ENCODE peak calls at places on chromosomes 7 and 10, in six cellular contexts. M, H, Z, N, E and L are unnamed samples.

GRCh38 chr10:73873843-73874215 is 526 bp downstream of the CAMK2G start:
- DNase-seq in Z (no peak), N (no peak), M (no peak), E (peak; percentile 71), H (peak; percentile 39), L (peak; percentile 46)

GRCh38 chr10:43238462-43238861 is 28.4 kb downstream of the RASGEF1A start:
- DNase-seq in H (no peak), N (no peak), Z (peak; percentile 25), M (no peak), E (no peak), L (no peak)

GRCh38 chr7:99837649-99838361 is 10.0 kb downstream of the CYP3A43 start:
- DNase-seq in H (peak; percentile 18), N (no peak), E (peak; percentile 45), M (no peak), Z (no peak), L (no peak)

GRCh38 chr7:82443044-82443800 is at the start of gene CACNA2D1:
- DNase-seq in E (peak; percentile 50), H (no peak), Z (peak; percentile 51), N (no peak), M (peak; percentile 52), L (peak; percentile 20)

GRCh38 chr7:91424372-91424771 is 160.1 kb downstream of the FZD1 start:
- DNase-seq in M (no peak), E (no peak), N (no peak), H (no peak), Z (no peak), L (no peak)

GRCh38 chr7:120395526-120396019 is 122.6 kb downstream of the KCND2 start:
- DNase-seq in N (no peak), Z (no peak), E (peak; percentile 41), M (no peak), H (no peak), L (no peak)

GRCh38 chr7:99618726-99619125 is 2.0 kb downstream of the ZSCAN25 start:
- DNase-seq in N (no peak), H (no peak), E (no peak), M (no peak), Z (peak; percentile 44), L (no peak)

GRCh38 chr7:151968357-151968756 is 12.1 kb downstream of the GALNTL5 start:
- DNase-seq in Z (no peak), E (no peak), H (no peak), N (no peak), M (peak; percentile 29), L (no peak)

GRCh38 chr7:142384508-142384922 is 126.7 kb upstream of the PRSS58 start:
- DNase-seq in E (no peak), N (no peak), H (no peak), M (no peak), Z (peak; percentile 69), L (no peak)

GRCh38 chr7:57417736-57418135 is 32.2 kb upstream of the ZNF716 start:
- DNase-seq in M (no peak), N (no peak), E (no peak), H (no peak), Z (no peak), L (no peak)

GRCh38 chr10:31034041-31034918 is 2.6 kb upstream of the ZNF438 start:
- DNase-seq in M (no peak), E (no peak), Z (no peak), H (no peak), N (no peak), L (no peak)

GRCh38 chr10:30529373-30529998 is 95.5 kb downstream of the MAP3K8 start:
- DNase-seq in Z (peak; percentile 85), M (peak; percentile 70), H (no peak), N (peak; percentile 52), E (peak; percentile 47), L (peak; percentile 39)

GRCh38 chr10:127832456-127832855 is 60.3 kb downstream of the CLRN3 start:
- DNase-seq in N (no peak), E (no peak), M (no peak), Z (no peak), H (no peak), L (no peak)

GRCh38 chr10:35979116-35979515 is 337.0 kb upstream of the FZD8 start:
- DNase-seq in H (no peak), M (no peak), E (no peak), Z (no peak), N (no peak), L (no peak)

GRCh38 chr7:5528815-5529442 is 105.3 kb upstream of the TNRC18 start:
- DNase-seq in E (no peak), Z (no peak), M (no peak), N (no peak), H (no peak), L (no peak)

GRCh38 chr7:147999962-148000361 is 590.6 kb upstream of the C7orf33 start:
- DNase-seq in E (no peak), M (no peak), N (no peak), H (no peak), Z (no peak), L (no peak)

GRCh38 chr10:129932996-129933395 is 31.1 kb downstream of the EBF3 start:
- DNase-seq in Z (no peak), M (peak; percentile 1), H (no peak), N (no peak), E (no peak), L (no peak)

GRCh38 chr7:3436746-3437145 is 135.7 kb downstream of the SDK1 start:
- DNase-seq in H (no peak), Z (no peak), M (no peak), E (no peak), N (no peak), L (no peak)

GRCh38 chr10:119316729-119317097 is 109.3 kb downstream of the GRK5 start:
- DNase-seq in N (no peak), M (no peak), H (no peak), Z (no peak), E (no peak), L (no peak)

GRCh38 chr7:108413782-108414492 is 42.3 kb downstream of the NRCAM start:
- DNase-seq in E (no peak), H (no peak), M (no peak), N (no peak), Z (no peak), L (no peak)

GRCh38 chr10:91541481-91541880 is 91.4 kb downstream of the PPP1R3C start:
- DNase-seq in E (no peak), Z (no peak), M (no peak), N (no peak), H (no peak), L (no peak)

GRCh38 chr10:17780727-17781126 is 28.4 kb upstream of the MRC1 start:
- DNase-seq in N (no peak), Z (no peak), M (no peak), H (no peak), E (no peak), L (no peak)

GRCh38 chr10:34280599-34281374 is 534.3 kb downstream of the PARD3 start:
- DNase-seq in M (no peak), Z (no peak), N (no peak), H (no peak), E (no peak), L (no peak)

GRCh38 chr7:27163776-27164380 is 1.5 kb downstream of the HOXA9 start:
- DNase-seq in H (no peak), N (no peak), M (peak; percentile 9), E (no peak), Z (no peak), L (no peak)

GRCh38 chr7:821688-822087 is 10.6 kb upstream of the SUN1 start:
- DNase-seq in E (no peak), Z (no peak), N (no peak), H (no peak), M (no peak), L (no peak)

GRCh38 chr7:105261689-105262088 is 127.0 kb downstream of the SRPK2 start:
- DNase-seq in M (no peak), E (no peak), N (no peak), H (no peak), Z (no peak), L (no peak)

GRCh38 chr10:33398796-33399195 is 64.3 kb upstream of the NRP1 start:
- DNase-seq in H (no peak), M (no peak), N (no peak), E (no peak), Z (no peak), L (no peak)

GRCh38 chr10:78571286-78571685 is 497.5 kb upstream of the ZMIZ1 start:
- DNase-seq in M (no peak), H (no peak), N (no peak), E (no peak), Z (no peak), L (no peak)